ENCODE peak calls at places on chromosomes 7 and 10, in six cellular contexts. Y is cardiac muscle cell, W is AG10803, R is PC-3, X is B cell, N is astrocyte of the spinal cord. U is an unnamed sample.

GRCh38 chr10:132420469-132421376 is 23.7 kb downstream of the PWWP2B start:
- DNase-seq in Y (no peak), W (peak), R (peak), X (peak), N (no peak), U (no peak)

GRCh38 chr7:45686441-45687184 is 112.4 kb downstream of the ADCY1 start:
- DNase-seq in Y (no peak), W (no peak), R (no peak), X (no peak), N (no peak), U (peak)

GRCh38 chr10:117439243-117439912 is 64.1 kb upstream of the PDZD8 start:
- DNase-seq in Y (peak), W (peak), R (peak), X (no peak), N (peak), U (no peak)

GRCh38 chr10:33274096-33274785 is 60.2 kb downstream of the NRP1 start:
- DNase-seq in Y (no peak), W (no peak), R (peak), X (no peak), N (peak), U (no peak)

GRCh38 chr7:33639552-33640197 is 265.7 kb upstream of the BMPER start:
- DNase-seq in Y (peak), W (peak), R (no peak), X (no peak), N (no peak), U (no peak)

GRCh38 chr7:128405345-128406146 is 4.2 kb downstream of the IMPDH1 start:
- DNase-seq in Y (peak), W (peak), R (peak), X (no peak), N (no peak), U (peak)

GRCh38 chr10:56068473-56069263 is 292.4 kb downstream of the ZWINT start:
- DNase-seq in Y (no peak), W (no peak), R (no peak), X (no peak), N (no peak), U (no peak)

GRCh38 chr7:125567686-125568085 is 638.1 kb upstream of the POT1 start:
- DNase-seq in Y (no peak), W (no peak), R (no peak), X (no peak), N (no peak), U (no peak)

GRCh38 chr10:50219646-50220045 is 31.7 kb downstream of the ASAH2 start:
- DNase-seq in Y (no peak), W (no peak), R (peak), X (no peak), N (no peak), U (no peak)

GRCh38 chr7:74183653-74184450 is 9.7 kb downstream of the EIF4H start:
- DNase-seq in Y (no peak), W (no peak), R (peak), X (peak), N (no peak), U (no peak)

GRCh38 chr7:82163586-82163985 is 280.0 kb downstream of the CACNA2D1 start:
- DNase-seq in Y (no peak), W (no peak), R (no peak), X (no peak), N (no peak), U (no peak)

GRCh38 chr7:82319674-82320118 is 123.9 kb downstream of the CACNA2D1 start:
- DNase-seq in Y (peak), W (peak), R (no peak), X (no peak), N (peak), U (no peak)

GRCh38 chr7:101934618-101935017 is 117.2 kb downstream of the CUX1 start:
- DNase-seq in Y (no peak), W (no peak), R (no peak), X (no peak), N (no peak), U (no peak)

GRCh38 chr7:30168800-30169584 is 34.2 kb downstream of the MTURN start:
- DNase-seq in Y (peak), W (peak), R (peak), X (no peak), N (peak), U (no peak)

GRCh38 chr10:86325158-86325557 is 41.4 kb downstream of the GRID1 start:
- DNase-seq in Y (no peak), W (no peak), R (no peak), X (no peak), N (no peak), U (no peak)
- TF ChIP-seq CTCF in Y (no peak), W (no peak), R (no peak), X (no peak), N (no peak), U (no peak)

GRCh38 chr7:47350425-47350824 is 231.5 kb downstream of the TNS3 start:
- DNase-seq in Y (no peak), W (no peak), R (no peak), X (no peak), N (no peak), U (no peak)

GRCh38 chr7:47354831-47355541 is 226.9 kb downstream of the TNS3 start:
- DNase-seq in Y (no peak), W (no peak), R (no peak), X (no peak), N (no peak), U (no peak)

GRCh38 chr7:47349401-47349800 is 232.5 kb downstream of the TNS3 start:
- DNase-seq in Y (no peak), W (no peak), R (no peak), X (no peak), N (no peak), U (no peak)

GRCh38 chr7:47352394-47352968 is 229.4 kb downstream of the TNS3 start:
- DNase-seq in Y (no peak), W (no peak), R (no peak), X (no peak), N (no peak), U (no peak)

DNA sequence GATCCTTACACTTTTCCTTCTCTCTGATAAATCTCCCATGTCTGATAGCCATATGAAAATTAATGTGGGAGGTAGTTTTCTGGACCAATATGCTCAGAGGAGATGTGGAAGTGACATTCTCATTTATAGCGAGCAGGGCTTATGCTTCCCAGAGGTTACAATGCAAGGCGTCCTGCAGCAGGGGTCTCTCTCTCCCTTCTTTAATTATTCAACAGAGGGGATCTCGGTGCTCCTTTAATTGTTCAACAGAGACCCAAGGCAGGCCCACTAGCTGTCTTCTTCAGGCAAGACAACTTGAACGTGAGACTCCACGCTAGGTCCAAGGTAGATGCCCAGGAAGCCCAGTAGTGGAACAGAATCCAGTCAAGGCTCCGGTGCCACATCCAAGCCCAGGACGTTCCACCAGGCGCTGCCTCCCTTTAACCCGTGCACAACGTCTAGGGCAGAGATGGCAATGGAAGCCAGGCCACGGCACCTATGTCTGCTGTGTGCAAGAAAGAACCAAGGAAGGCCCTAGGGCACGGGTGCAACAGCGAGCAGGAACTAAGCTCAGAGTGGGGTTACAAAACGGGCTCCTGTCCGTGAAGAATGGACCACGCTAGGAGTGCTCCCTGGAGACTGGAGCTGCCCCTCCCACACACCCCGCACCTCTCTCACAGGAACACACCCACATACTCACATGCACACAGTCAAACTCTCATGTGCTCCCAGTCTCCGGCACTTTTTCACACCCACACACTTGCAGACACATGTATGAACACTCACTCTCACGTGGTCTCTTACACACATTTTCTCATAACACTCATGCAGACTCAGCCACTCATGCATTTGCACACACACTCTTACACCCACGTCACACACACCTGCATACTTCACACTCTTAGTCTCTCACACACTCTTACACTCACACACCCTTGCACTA is 230.4 kb downstream of the TNS3 start:
- DNase-seq in Y (no peak), W (no peak), R (no peak), X (no peak), N (no peak), U (no peak)
- TF ChIP-seq CTCF in Y (no peak), W (no peak), R (no peak), X (no peak), N (no peak), U (no peak)

DNA sequence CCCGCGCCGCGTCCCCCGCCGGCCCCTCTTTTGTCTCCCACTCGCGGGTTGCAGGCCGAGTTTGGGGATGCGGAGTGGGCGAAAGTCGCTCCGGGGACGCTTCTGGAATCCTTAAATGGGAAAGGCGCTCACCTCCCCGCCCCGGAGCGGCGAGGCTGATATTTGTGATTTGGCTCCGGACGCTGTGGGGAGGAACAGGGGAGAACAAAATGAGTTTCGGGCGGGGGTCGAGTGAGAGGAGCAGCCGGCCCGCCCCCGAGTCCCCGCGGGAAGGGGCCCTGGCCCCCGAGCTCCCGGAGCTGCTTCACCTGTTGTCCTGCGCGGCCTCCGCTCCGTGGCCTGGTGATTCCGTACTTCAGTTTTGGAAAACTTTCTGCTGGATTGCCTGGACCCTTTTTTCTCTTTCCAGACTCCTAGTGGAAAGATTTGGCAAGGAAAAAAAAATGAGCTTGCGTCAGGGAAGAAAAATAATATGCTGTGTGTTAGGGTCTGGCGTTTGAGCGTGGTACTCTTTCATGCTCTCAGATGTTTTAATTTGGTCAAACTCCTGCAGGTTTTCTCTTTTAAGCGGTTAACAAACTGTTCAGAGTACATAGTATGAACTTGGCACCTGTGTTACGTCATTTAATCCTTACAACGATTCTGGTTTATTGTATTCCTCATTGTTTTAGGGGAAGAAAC is 831 bp downstream of the BMPR1A start:
- DNase-seq in Y (peak), W (peak), R (peak), X (no peak), N (peak), U (no peak)
- TF ChIP-seq CTCF in Y (peak), W (peak), R (no peak), X (no peak), N (peak), U (no peak)

DNA sequence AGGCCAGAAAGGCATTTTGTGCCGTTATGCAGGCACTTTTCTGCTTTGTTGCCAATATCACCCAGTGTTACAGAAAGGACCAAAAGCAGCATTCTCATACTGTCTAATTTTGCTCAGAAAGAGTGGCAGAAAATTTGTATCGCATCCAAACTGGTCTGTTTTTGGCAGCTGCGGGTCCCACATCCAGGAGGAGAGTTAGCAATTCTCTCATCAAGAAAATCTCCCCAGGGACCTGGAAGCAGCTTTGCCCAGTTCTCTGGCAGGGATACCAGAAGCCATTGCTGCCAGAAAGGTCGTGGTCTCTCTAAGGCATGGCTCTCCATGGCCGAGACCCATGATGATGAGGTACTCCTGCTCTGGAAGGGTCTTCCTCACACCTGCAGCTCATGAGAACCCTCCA is 489.2 kb upstream of the ZMIZ1 start:
- DNase-seq in Y (no peak), W (no peak), R (no peak), X (peak), N (no peak), U (no peak)
- TF ChIP-seq CTCF in Y (no peak), W (no peak), R (no peak), X (no peak), N (no peak), U (no peak)

GRCh38 chr7:38716397-38716796 is 85.2 kb upstream of the AMPH start:
- DNase-seq in Y (no peak), W (no peak), R (peak), X (no peak), N (no peak), U (no peak)
- TF ChIP-seq CTCF in Y (peak), W (no peak), R (peak), X (no peak), N (no peak), U (no peak)

DNA sequence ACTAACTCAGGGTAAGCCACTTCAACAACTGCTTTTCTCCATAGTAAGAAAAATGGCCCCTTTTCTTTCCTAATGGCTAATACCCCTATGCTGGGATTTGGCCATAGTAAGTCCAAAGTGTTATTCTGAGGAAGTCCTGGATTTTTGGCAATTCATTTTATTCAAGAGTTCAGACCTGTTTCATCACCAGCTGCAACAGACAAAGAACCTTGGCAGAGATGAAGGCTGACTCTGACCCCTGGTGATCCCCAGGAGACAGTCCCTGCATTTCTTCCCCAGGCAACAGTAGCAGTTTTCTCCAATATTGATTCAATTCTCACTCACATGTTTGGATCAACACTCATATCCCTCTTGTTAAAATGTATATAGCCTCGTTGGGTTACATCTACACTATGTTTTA is 145.2 kb downstream of the RNF133 start:
- DNase-seq in Y (no peak), W (no peak), R (no peak), X (no peak), N (no peak), U (no peak)
- TF ChIP-seq CTCF in Y (no peak), W (no peak), R (no peak), X (no peak), N (no peak), U (no peak)

GRCh38 chr7:137987011-137987334 is 14.9 kb downstream of the CREB3L2 start:
- DNase-seq in Y (no peak), W (peak), R (no peak), X (no peak), N (no peak), U (no peak)

GRCh38 chr7:137986252-137987010 is 15.5 kb downstream of the CREB3L2 start:
- DNase-seq in Y (peak), W (peak), R (no peak), X (no peak), N (no peak), U (no peak)

GRCh38 chr7:137984181-137985041 is 17.5 kb downstream of the CREB3L2 start:
- DNase-seq in Y (no peak), W (no peak), R (no peak), X (no peak), N (no peak), U (no peak)

GRCh38 chr7:137985253-137985896 is 16.5 kb downstream of the CREB3L2 start:
- DNase-seq in Y (no peak), W (no peak), R (no peak), X (no peak), N (no peak), U (peak)

DNA sequence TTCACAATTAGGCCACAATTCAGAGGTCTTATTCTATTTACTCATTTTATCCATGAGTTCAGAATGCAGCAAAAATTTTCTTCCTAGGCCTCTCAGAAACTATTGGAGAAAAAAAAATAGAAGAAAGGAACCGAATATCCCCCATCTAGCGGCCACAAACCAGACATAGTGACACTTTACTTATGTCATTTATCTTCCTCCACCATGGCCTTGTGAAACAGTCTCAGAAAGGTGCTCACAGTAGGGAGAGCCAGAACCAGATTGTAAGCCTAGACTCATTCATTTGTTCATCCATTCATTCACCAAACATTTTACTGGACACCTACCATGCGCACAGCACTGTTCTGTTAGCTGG is 16.0 kb downstream of the CREB3L2 start:
- DNase-seq in Y (no peak), W (no peak), R (no peak), X (no peak), N (no peak), U (peak)
- TF ChIP-seq CTCF in Y (no peak), W (no peak), R (no peak), X (peak), N (no peak), U (peak)

U was measured in GM10248.